ENCODE peak calls at places on chromosomes 5 and 9, in eight cellular contexts. One of them, this sample, is unnamed.
A peak's percentile ranks its signal among the peaks of the same experiment; 100 is the strongest.

GRCh38 chr5:35857004-35857345 is 284 bp downstream of the IL7R start:
- DNase-seq in breast epithelium: no peak
- DNase-seq in NB4: no peak
- DNase-seq in stomach: no peak
- DNase-seq in right lobe of liver: no peak
- DNase-seq in transverse colon: no peak
- DNase-seq in GM12892: no peak
- DNase-seq in IMR-90: no peak
- DNase-seq in this sample: no peak

GRCh38 chr9:26326473-26327044 is 566.0 kb downstream of the CAAP1 start:
- DNase-seq in transverse colon: peak; percentile 16
- DNase-seq in NB4: peak; percentile 32
- DNase-seq in stomach: no peak
- DNase-seq in breast epithelium: no peak
- DNase-seq in right lobe of liver: peak; percentile 46
- DNase-seq in IMR-90: peak; percentile 81
- DNase-seq in GM12892: no peak
- DNase-seq in this sample: no peak

GRCh38 chr9:89116064-89116817 is 62.4 kb downstream of the SHC3 start:
- DNase-seq in transverse colon: no peak
- DNase-seq in GM12892: no peak
- DNase-seq in right lobe of liver: no peak
- DNase-seq in breast epithelium: no peak
- DNase-seq in NB4: no peak
- DNase-seq in IMR-90: peak; percentile 95
- DNase-seq in stomach: no peak
- DNase-seq in this sample: no peak

GRCh38 chr5:18048449-18048848 is 414.2 kb downstream of the TAF11L14 start:
- DNase-seq in NB4: no peak
- DNase-seq in GM12892: no peak
- DNase-seq in transverse colon: no peak
- DNase-seq in breast epithelium: no peak
- DNase-seq in right lobe of liver: no peak
- DNase-seq in stomach: no peak
- DNase-seq in IMR-90: no peak
- DNase-seq in this sample: no peak

GRCh38 chr5:1448511-1449011 is 3.3 kb upstream of the SLC6A3 start:
- DNase-seq in breast epithelium: no peak
- DNase-seq in transverse colon: no peak
- DNase-seq in GM12892: no peak
- DNase-seq in NB4: no peak
- DNase-seq in IMR-90: no peak
- DNase-seq in stomach: peak; percentile 10
- DNase-seq in right lobe of liver: no peak
- DNase-seq in this sample: no peak

GRCh38 chr9:107637421-107638420 is 148.2 kb upstream of the KLF4 start:
- DNase-seq in right lobe of liver: peak; percentile 71
- DNase-seq in GM12892: peak; percentile 33
- DNase-seq in transverse colon: peak; percentile 80
- DNase-seq in stomach: peak; percentile 68
- DNase-seq in breast epithelium: peak; percentile 85
- DNase-seq in NB4: peak; percentile 79
- DNase-seq in IMR-90: peak; percentile 98
- DNase-seq in this sample: peak; percentile 96

GRCh38 chr5:113294341-113295110 is 140.3 kb downstream of the TSSK1B start:
- DNase-seq in right lobe of liver: peak; percentile 94
- DNase-seq in GM12892: peak; percentile 46
- DNase-seq in transverse colon: peak; percentile 88
- DNase-seq in breast epithelium: peak; percentile 82
- DNase-seq in NB4: peak; percentile 40
- DNase-seq in stomach: peak; percentile 77
- DNase-seq in IMR-90: peak; percentile 93
- DNase-seq in this sample: peak; percentile 79

GRCh38 chr9:129644365-129644764 is 2.4 kb upstream of the ASB6 start:
- DNase-seq in stomach: no peak
- DNase-seq in IMR-90: no peak
- DNase-seq in NB4: no peak
- DNase-seq in GM12892: no peak
- DNase-seq in transverse colon: no peak
- DNase-seq in breast epithelium: no peak
- DNase-seq in right lobe of liver: no peak
- DNase-seq in this sample: no peak

GRCh38 chr9:78133751-78134150 is 102.1 kb upstream of the CEP78 start:
- DNase-seq in IMR-90: no peak
- DNase-seq in GM12892: no peak
- DNase-seq in NB4: no peak
- DNase-seq in transverse colon: no peak
- DNase-seq in right lobe of liver: no peak
- DNase-seq in stomach: no peak
- DNase-seq in breast epithelium: no peak
- DNase-seq in this sample: no peak

GRCh38 chr9:97411789-97412627 is at the start of gene TDRD7:
- DNase-seq in stomach: peak; percentile 91
- DNase-seq in GM12892: peak; percentile 85
- DNase-seq in right lobe of liver: peak; percentile 91
- DNase-seq in IMR-90: peak; percentile 75
- DNase-seq in transverse colon: peak; percentile 93
- DNase-seq in NB4: peak; percentile 78
- DNase-seq in breast epithelium: peak; percentile 58
- DNase-seq in this sample: peak; percentile 54

GRCh38 chr9:98850851-98851729 is 43.6 kb downstream of the GALNT12 start:
- DNase-seq in right lobe of liver: no peak
- DNase-seq in NB4: no peak
- DNase-seq in GM12892: no peak
- DNase-seq in stomach: no peak
- DNase-seq in breast epithelium: no peak
- DNase-seq in transverse colon: no peak
- DNase-seq in IMR-90: no peak
- DNase-seq in this sample: no peak

GRCh38 chr9:89195149-89195797 is 16.7 kb upstream of the SHC3 start:
- DNase-seq in breast epithelium: no peak
- DNase-seq in NB4: no peak
- DNase-seq in stomach: no peak
- DNase-seq in transverse colon: no peak
- DNase-seq in IMR-90: peak; percentile 10
- DNase-seq in GM12892: no peak
- DNase-seq in right lobe of liver: no peak
- DNase-seq in this sample: no peak

GRCh38 chr9:132597073-132597775 is 14.8 kb downstream of the BARHL1 start:
- DNase-seq in right lobe of liver: no peak
- DNase-seq in NB4: no peak
- DNase-seq in breast epithelium: peak; percentile 25
- DNase-seq in stomach: no peak
- DNase-seq in GM12892: no peak
- DNase-seq in IMR-90: no peak
- DNase-seq in transverse colon: no peak
- DNase-seq in this sample: no peak

GRCh38 chr5:161409471-161409870 is 137.1 kb downstream of the GABRB2 start:
- DNase-seq in GM12892: no peak
- DNase-seq in breast epithelium: no peak
- DNase-seq in right lobe of liver: no peak
- DNase-seq in NB4: no peak
- DNase-seq in transverse colon: no peak
- DNase-seq in stomach: no peak
- DNase-seq in IMR-90: no peak
- DNase-seq in this sample: no peak

DNA sequence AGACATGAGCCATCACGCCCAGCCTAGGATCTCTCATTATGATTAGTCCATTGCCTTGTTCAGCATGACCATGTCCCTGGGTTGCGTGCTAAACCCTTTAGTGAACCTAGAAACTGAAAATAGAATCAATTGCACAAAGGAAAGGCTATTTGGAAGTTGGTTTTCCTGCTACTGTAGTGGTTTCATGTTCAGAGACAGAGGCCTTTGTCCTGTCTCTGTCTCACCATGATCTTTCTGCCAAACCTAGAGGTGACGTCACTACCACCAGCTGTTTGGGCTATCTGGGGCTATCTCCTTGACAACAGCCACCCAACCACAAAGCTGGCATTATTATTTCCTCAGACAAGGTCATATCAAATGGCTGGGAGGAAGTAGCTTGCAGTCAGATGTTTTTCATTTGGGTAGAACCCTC is 4.0 kb upstream of the CDK5RAP2 start:
- DNase-seq in breast epithelium: peak; percentile 76
- DNase-seq in IMR-90: peak; percentile 93
- DNase-seq in right lobe of liver: no peak
- DNase-seq in transverse colon: peak; percentile 40
- DNase-seq in NB4: peak; percentile 87
- DNase-seq in stomach: peak; percentile 28
- DNase-seq in GM12892: peak; percentile 21
- DNase-seq in this sample: peak; percentile 30
- TF ChIP-seq POLR2A in breast epithelium: no peak
- TF ChIP-seq POLR2A in IMR-90: no peak
- TF ChIP-seq POLR2A in right lobe of liver: no peak
- TF ChIP-seq POLR2A in transverse colon: no peak
- TF ChIP-seq POLR2A in NB4: no peak
- TF ChIP-seq POLR2A in stomach: no peak
- TF ChIP-seq POLR2A in GM12892: no peak
- TF ChIP-seq POLR2A in this sample: no peak

GRCh38 chr9:70672136-70672535 is 257.7 kb upstream of the KLF9 start:
- DNase-seq in NB4: no peak
- DNase-seq in right lobe of liver: no peak
- DNase-seq in GM12892: no peak
- DNase-seq in breast epithelium: no peak
- DNase-seq in stomach: no peak
- DNase-seq in IMR-90: no peak
- DNase-seq in transverse colon: no peak
- DNase-seq in this sample: peak; percentile 36

GRCh38 chr9:70673844-70674243 is 259.4 kb upstream of the KLF9 start:
- DNase-seq in transverse colon: no peak
- DNase-seq in breast epithelium: no peak
- DNase-seq in right lobe of liver: no peak
- DNase-seq in NB4: no peak
- DNase-seq in GM12892: no peak
- DNase-seq in IMR-90: no peak
- DNase-seq in stomach: no peak
- DNase-seq in this sample: no peak

DNA sequence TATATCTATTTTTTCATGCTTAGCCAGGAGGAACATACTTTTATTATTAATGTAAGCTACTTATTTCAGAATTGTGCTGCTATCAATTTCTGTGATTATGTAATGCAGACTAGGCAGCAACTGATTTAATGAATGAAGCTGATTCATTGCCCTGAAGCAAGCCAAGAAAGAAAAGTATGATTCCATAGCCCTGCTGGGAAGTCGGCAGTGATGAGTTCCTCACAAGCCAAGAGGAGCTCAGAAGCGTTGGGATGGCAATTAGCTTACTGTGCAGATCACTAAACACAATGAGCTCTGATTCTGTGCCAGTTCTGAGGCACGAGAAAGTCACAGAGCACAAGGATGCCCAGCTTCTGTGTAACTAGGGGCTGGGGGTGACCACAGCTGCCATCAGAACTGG is 254.3 kb upstream of the KLF9 start:
- DNase-seq in stomach: no peak
- DNase-seq in NB4: no peak
- DNase-seq in breast epithelium: no peak
- DNase-seq in GM12892: no peak
- DNase-seq in right lobe of liver: no peak
- DNase-seq in IMR-90: no peak
- DNase-seq in transverse colon: no peak
- DNase-seq in this sample: no peak
- TF ChIP-seq POLR2A in stomach: no peak
- TF ChIP-seq POLR2A in NB4: no peak
- TF ChIP-seq POLR2A in breast epithelium: no peak
- TF ChIP-seq POLR2A in GM12892: no peak
- TF ChIP-seq POLR2A in right lobe of liver: no peak
- TF ChIP-seq POLR2A in IMR-90: no peak
- TF ChIP-seq POLR2A in transverse colon: no peak
- TF ChIP-seq POLR2A in this sample: no peak

GRCh38 chr9:2039294-2040180 is 24.4 kb downstream of the SMARCA2 start:
- DNase-seq in breast epithelium: no peak
- DNase-seq in stomach: no peak
- DNase-seq in IMR-90: no peak
- DNase-seq in GM12892: no peak
- DNase-seq in right lobe of liver: no peak
- DNase-seq in NB4: no peak
- DNase-seq in transverse colon: no peak
- DNase-seq in this sample: no peak
- TF ChIP-seq POLR2A in breast epithelium: no peak
- TF ChIP-seq POLR2A in stomach: no peak
- TF ChIP-seq POLR2A in IMR-90: no peak
- TF ChIP-seq POLR2A in GM12892: no peak
- TF ChIP-seq POLR2A in right lobe of liver: no peak
- TF ChIP-seq POLR2A in NB4: no peak
- TF ChIP-seq POLR2A in transverse colon: no peak
- TF ChIP-seq POLR2A in this sample: no peak

GRCh38 chr9:14993891-14994554 is 83.8 kb upstream of the FREM1 start:
- DNase-seq in NB4: no peak
- DNase-seq in right lobe of liver: no peak
- DNase-seq in stomach: no peak
- DNase-seq in IMR-90: no peak
- DNase-seq in transverse colon: no peak
- DNase-seq in GM12892: no peak
- DNase-seq in breast epithelium: no peak
- DNase-seq in this sample: no peak

GRCh38 chr9:14994738-14995137 is 84.5 kb upstream of the FREM1 start:
- DNase-seq in right lobe of liver: no peak
- DNase-seq in breast epithelium: no peak
- DNase-seq in transverse colon: no peak
- DNase-seq in stomach: no peak
- DNase-seq in NB4: peak; percentile 36
- DNase-seq in IMR-90: no peak
- DNase-seq in GM12892: no peak
- DNase-seq in this sample: no peak

GRCh38 chr9:14992516-14992915 is 82.3 kb upstream of the FREM1 start:
- DNase-seq in transverse colon: no peak
- DNase-seq in stomach: no peak
- DNase-seq in GM12892: no peak
- DNase-seq in breast epithelium: no peak
- DNase-seq in NB4: peak; percentile 19
- DNase-seq in right lobe of liver: no peak
- DNase-seq in IMR-90: no peak
- DNase-seq in this sample: no peak

GRCh38 chr9:14992025-14992424 is 81.8 kb upstream of the FREM1 start:
- DNase-seq in stomach: no peak
- DNase-seq in GM12892: no peak
- DNase-seq in NB4: peak; percentile 83
- DNase-seq in right lobe of liver: no peak
- DNase-seq in breast epithelium: no peak
- DNase-seq in transverse colon: no peak
- DNase-seq in IMR-90: no peak
- DNase-seq in this sample: no peak

DNA sequence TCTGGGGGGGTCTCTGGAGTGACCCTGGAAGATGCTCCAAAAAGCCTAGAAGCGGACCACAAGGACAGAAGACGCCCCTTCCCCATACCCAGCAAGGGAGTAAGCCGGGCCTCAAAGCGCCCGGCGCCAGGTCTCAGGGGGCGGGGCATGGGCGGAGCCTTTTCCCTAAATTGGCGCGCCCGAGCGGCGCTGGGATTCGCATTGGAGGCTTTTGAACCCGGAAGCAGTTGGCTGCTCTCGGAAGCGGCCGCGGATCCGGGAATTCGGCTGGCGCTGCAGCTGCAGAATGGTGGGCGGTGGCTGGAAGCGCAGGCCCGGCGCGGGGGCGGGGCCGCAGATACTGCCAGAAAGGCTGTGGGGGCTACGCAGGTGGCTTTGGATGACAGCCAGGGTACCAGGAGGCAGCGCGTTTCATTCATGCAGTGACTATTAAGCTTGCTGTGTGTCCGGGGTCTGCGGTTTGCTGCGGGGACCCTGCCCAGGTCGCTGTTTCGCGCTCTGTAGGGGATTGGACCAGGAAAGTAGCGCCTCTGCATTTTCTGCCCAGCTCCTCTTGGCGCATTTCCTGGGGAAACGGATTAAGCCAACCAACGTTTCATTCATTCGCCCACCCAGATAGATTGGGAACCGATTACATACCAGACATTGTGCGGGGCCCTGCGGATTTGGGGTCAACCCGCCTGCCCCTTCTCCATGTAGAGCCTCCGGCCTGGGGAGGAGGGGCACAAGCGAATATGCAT is 83.0 kb upstream of the FREM1 start:
- DNase-seq in GM12892: no peak
- DNase-seq in IMR-90: peak; percentile 54
- DNase-seq in stomach: peak; percentile 65
- DNase-seq in right lobe of liver: peak; percentile 58
- DNase-seq in transverse colon: peak; percentile 73
- DNase-seq in breast epithelium: peak; percentile 66
- DNase-seq in NB4: no peak
- DNase-seq in this sample: peak; percentile 60
- TF ChIP-seq POLR2A in GM12892: no peak
- TF ChIP-seq POLR2A in IMR-90: no peak
- TF ChIP-seq POLR2A in stomach: no peak
- TF ChIP-seq POLR2A in right lobe of liver: no peak
- TF ChIP-seq POLR2A in transverse colon: no peak
- TF ChIP-seq POLR2A in breast epithelium: peak; percentile 12
- TF ChIP-seq POLR2A in NB4: no peak
- TF ChIP-seq POLR2A in this sample: peak; percentile 10

This sample was measured in tibial nerve.